ENCODE peak calls at places on chromosomes 12 and 14, in ten cellular contexts. N is KBM-7, E is H54, J is spleen, Q is heart left ventricle, T is glutamatergic neuron, S is KG1, M is retinal pigment epithelial cell, V is A673, R is SIG-M5. C is an unnamed sample.

GRCh38 chr12:19694627-19695026 is 255.3 kb downstream of the AEBP2 start:
- DNase-seq in Q (no peak), V (no peak), S (no peak), T (no peak), R (peak), M (no peak), J (no peak), E (no peak), N (peak), C (no peak)

GRCh38 chr14:90576581-90576980 is 179.8 kb downstream of the CALM1 start:
- DNase-seq in M (no peak), N (no peak), Q (no peak), J (no peak), T (no peak), S (no peak), V (no peak), R (no peak), E (no peak), C (no peak)

GRCh38 chr12:48789858-48790326 is 1.0 kb upstream of the ADCY6 start:
- DNase-seq in T (no peak), Q (no peak), R (no peak), E (no peak), J (no peak), M (no peak), V (no peak), S (no peak), N (no peak), C (no peak)

GRCh38 chr12:3148366-3149000 is 71.3 kb downstream of the TSPAN9 start:
- DNase-seq in J (no peak), S (no peak), N (no peak), V (no peak), E (no peak), M (no peak), R (no peak), Q (peak), T (no peak), C (no peak)

GRCh38 chr14:77804592-77804991 is 4.7 kb downstream of the ADCK1 start:
- DNase-seq in E (peak), T (peak), N (peak), R (no peak), J (no peak), V (peak), M (no peak), Q (no peak), S (no peak), C (no peak)

GRCh38 chr12:91367234-91367849 is 184.7 kb upstream of the DCN start:
- DNase-seq in E (no peak), R (no peak), V (peak), M (no peak), Q (no peak), J (no peak), T (no peak), N (peak), S (no peak), C (no peak)

GRCh38 chr12:6613776-6614512 is 6.8 kb upstream of the CHD4 start:
- DNase-seq in N (peak), S (peak), E (peak), R (peak), Q (peak), T (peak), V (peak), M (peak), J (peak), C (peak)

GRCh38 chr14:28653521-28653920 is 113.1 kb upstream of the FOXG1 start:
- DNase-seq in N (no peak), J (no peak), M (no peak), R (no peak), T (no peak), S (no peak), V (no peak), Q (no peak), E (no peak), C (no peak)

GRCh38 chr12:233615-233968 is 19.6 kb upstream of the SLC6A12 start:
- DNase-seq in M (no peak), J (no peak), E (no peak), Q (no peak), T (no peak), N (no peak), R (no peak), S (no peak), V (no peak), C (no peak)

GRCh38 chr12:122965851-122966742 is at the start of gene ABCB9:
- DNase-seq in T (peak), V (peak), S (peak), Q (peak), M (peak), E (peak), N (peak), J (peak), R (peak), C (no peak)

GRCh38 chr14:69694730-69695663 is 71.9 kb upstream of the SRSF5 start:
- DNase-seq in E (no peak), J (no peak), Q (no peak), R (no peak), M (no peak), N (peak), T (no peak), V (no peak), S (no peak), C (no peak)

C was measured in epithelial cell of proximal tubule.